ENCODE peak calls at places on chromosomes 16 and 17, in ten cellular contexts. I is CD8-positive, alpha-beta T cell; K is CD4-positive, CD25-positive, alpha-beta regulatory T cell; D is body of pancreas; S is trophoblast cell; A is kidney epithelial cell; P is colonic mucosa; O is K562; E is AG04450; V is H7. N is an unnamed sample.

GRCh38 chr16:54282202-54282922 is 4.2 kb downstream of the IRX3 start:
- DNase-seq in E (no peak), K (no peak), I (no peak), O (peak), D (peak), S (no peak), V (peak), A (no peak), P (peak), N (no peak)

GRCh38 chr16:48862087-48862532 is 252.1 kb upstream of the N4BP1 start:
- DNase-seq in E (peak), K (no peak), P (peak), O (no peak), A (peak), I (no peak), V (peak), S (peak), D (no peak), N (peak)

GRCh38 chr17:53150101-53150698 is 672.5 kb upstream of the KIF2B start:
- DNase-seq in V (peak), A (no peak), E (no peak), I (no peak), O (no peak), D (no peak), S (no peak), K (no peak), P (no peak), N (no peak)

GRCh38 chr17:44792276-44792675 is 33.5 kb downstream of the ADAM11 start:
- DNase-seq in A (no peak), O (no peak), D (no peak), K (no peak), E (peak), P (no peak), S (no peak), V (no peak), I (no peak), N (no peak)

GRCh38 chr16:8863594-8864424 is 5.0 kb downstream of the CARHSP1 start:
- DNase-seq in D (peak), V (peak), A (no peak), I (no peak), E (no peak), S (no peak), P (peak), K (no peak), O (peak), N (no peak)

GRCh38 chr16:89297156-89297869 is 79.8 kb downstream of the ZNF778 start:
- DNase-seq in D (no peak), I (no peak), E (no peak), S (no peak), A (no peak), P (no peak), V (no peak), K (no peak), O (no peak), N (no peak)

GRCh38 chr16:67482260-67482924 is 955 bp downstream of the AGRP start:
- DNase-seq in V (no peak), O (no peak), P (peak), E (no peak), I (no peak), A (no peak), D (no peak), S (no peak), K (no peak), N (no peak)

GRCh38 chr16:69195371-69196029 is 8.5 kb downstream of the SNTB2 start:
- DNase-seq in K (no peak), V (no peak), I (no peak), D (no peak), S (no peak), A (no peak), P (peak), O (no peak), E (no peak), N (no peak)

GRCh38 chr17:80931421-80932265 is 60.0 kb upstream of the CHMP6 start:
- DNase-seq in A (peak), V (peak), P (no peak), E (peak), O (no peak), K (no peak), D (no peak), I (no peak), S (peak), N (no peak)

GRCh38 chr16:19757762-19758595 is 39.9 kb downstream of the IQCK start:
- DNase-seq in O (no peak), E (no peak), P (no peak), D (no peak), S (no peak), K (no peak), V (no peak), A (no peak), I (no peak), N (no peak)

GRCh38 chr17:10618202-10618635 is 38.9 kb downstream of the MYH3 start:
- DNase-seq in S (peak), D (peak), K (peak), V (peak), O (peak), P (peak), I (peak), A (no peak), E (peak), N (no peak)

GRCh38 chr17:43030137-43030767 is 5.2 kb downstream of the RND2 start:
- DNase-seq in A (no peak), V (peak), K (no peak), P (no peak), I (no peak), O (no peak), S (no peak), E (no peak), D (no peak), N (no peak)

GRCh38 chr17:43031666-43032065 is 6.6 kb downstream of the RND2 start:
- DNase-seq in S (no peak), I (no peak), O (no peak), P (no peak), D (no peak), V (peak), A (no peak), E (no peak), K (no peak), N (no peak)

GRCh38 chr17:43039646-43040045 is 14.6 kb downstream of the RND2 start:
- DNase-seq in A (no peak), V (no peak), P (no peak), E (no peak), S (no peak), I (no peak), O (no peak), D (no peak), K (no peak), N (no peak)

GRCh38 chr17:43034623-43035293 is 9.7 kb downstream of the RND2 start:
- DNase-seq in E (no peak), V (peak), S (no peak), I (no peak), P (no peak), K (no peak), A (no peak), O (no peak), D (no peak), N (no peak)

GRCh38 chr17:43033947-43034622 is 9.1 kb downstream of the RND2 start:
- DNase-seq in V (peak), O (no peak), A (no peak), S (no peak), D (no peak), K (no peak), E (no peak), I (no peak), P (no peak), N (no peak)
- H3K4me3 ChIP-seq in V (no peak), O (no peak), A (no peak), S (no peak), D (no peak), K (no peak), E (no peak), I (no peak), P (no peak), N (no peak)

DNA sequence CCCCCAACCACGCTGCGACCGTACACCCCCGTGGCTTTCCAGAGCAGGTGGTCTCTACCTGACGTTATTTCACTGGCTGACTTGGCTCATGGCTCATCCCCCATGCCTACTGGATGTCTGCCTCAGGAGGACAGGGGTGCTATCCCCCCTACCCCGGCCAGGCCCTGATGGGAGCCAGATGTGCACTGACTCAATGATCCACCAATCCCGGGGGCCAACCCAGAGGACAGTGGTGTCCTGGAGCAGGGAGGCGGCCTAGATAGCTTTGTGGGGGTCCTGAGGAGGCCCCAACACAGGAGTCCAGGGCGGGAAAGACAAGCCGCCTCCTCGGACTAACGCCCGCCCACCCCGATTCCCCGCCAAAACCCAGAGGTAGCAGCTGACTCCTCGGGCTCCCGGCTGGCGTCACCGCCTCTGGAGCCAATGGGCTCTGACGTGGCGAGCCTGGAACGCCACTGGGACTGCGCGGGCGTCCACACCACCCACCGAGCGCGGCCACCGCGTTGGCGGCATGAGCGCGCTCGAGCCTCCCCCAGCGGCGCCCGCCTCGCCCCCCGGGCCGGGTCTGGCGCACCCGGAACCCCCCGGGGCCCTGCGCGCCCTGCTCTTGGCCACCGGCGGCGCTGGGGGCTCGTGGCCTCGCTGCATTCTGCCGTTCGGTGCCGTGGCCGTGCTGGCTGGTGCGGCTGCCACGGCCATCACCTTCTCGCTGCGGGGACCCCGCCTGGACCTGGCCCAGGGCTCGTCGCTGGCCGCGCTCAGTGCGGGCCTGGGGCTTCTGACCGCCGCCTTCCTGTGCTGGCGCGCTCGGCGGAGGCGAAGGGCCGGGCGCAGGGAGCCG is 3.6 kb upstream of the NTN3 start:
- DNase-seq in E (no peak), D (peak), S (no peak), A (no peak), O (no peak), I (no peak), V (peak), K (no peak), P (peak), N (peak)
- H3K4me3 ChIP-seq in E (peak), D (no peak), S (peak), A (peak), O (no peak), I (no peak), V (peak), K (no peak), P (peak), N (peak)

DNA sequence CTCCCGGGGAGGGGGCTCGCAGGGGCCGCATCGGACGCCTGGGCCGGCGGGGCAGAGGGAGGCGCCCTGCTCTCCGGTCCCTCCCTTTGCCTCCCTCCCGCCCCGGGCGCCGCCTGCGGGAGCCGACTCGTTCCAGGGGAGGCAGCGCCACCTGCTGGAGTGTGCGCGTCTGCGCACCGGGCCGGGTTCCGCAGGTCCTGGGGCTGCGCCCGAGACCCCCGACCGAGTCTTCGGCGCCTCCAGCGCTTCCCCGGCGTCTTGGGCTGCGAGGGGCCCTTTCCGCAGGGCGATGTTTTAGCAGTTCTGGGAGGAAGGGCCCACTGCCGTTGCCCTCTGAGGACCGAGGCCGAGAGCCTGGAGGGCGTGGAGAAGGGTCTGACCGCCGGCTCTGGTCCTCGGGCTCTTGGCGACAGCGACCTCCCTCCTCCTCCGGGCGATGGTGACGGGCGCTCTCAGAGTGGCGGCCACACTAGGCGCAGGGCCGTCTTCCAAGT is 106.3 kb downstream of the SEC14L1 start:
- DNase-seq in A (no peak), S (peak), O (peak), E (peak), D (peak), P (peak), K (peak), I (peak), V (peak), N (no peak)
- H3K4me3 ChIP-seq in A (peak), S (peak), O (peak), E (peak), D (peak), P (peak), K (no peak), I (peak), V (peak), N (peak)

GRCh38 chr17:20184191-20184590 is 175.0 kb downstream of the SPECC1 start:
- DNase-seq in P (no peak), D (no peak), S (no peak), I (no peak), V (no peak), A (no peak), O (no peak), E (no peak), K (no peak), N (no peak)

GRCh38 chr17:20189322-20189721 is 180.2 kb downstream of the SPECC1 start:
- DNase-seq in O (peak), V (no peak), A (no peak), E (no peak), P (no peak), K (no peak), S (no peak), D (no peak), I (no peak), N (peak)

GRCh38 chr17:20189979-20190378 is 180.8 kb downstream of the SPECC1 start:
- DNase-seq in D (no peak), S (no peak), K (no peak), V (no peak), O (peak), E (no peak), A (no peak), I (no peak), P (peak), N (no peak)

GRCh38 chr17:20184977-20185619 is 175.9 kb downstream of the SPECC1 start:
- DNase-seq in A (no peak), D (no peak), S (no peak), V (no peak), O (peak), P (no peak), I (no peak), K (no peak), E (no peak), N (no peak)

GRCh38 chr17:20187049-20187448 is 177.9 kb downstream of the SPECC1 start:
- DNase-seq in A (no peak), P (no peak), V (no peak), E (no peak), S (no peak), O (no peak), K (no peak), I (no peak), D (no peak), N (no peak)
- H3K4me3 ChIP-seq in A (no peak), P (no peak), V (no peak), E (no peak), S (no peak), O (no peak), K (no peak), I (no peak), D (no peak), N (no peak)

GRCh38 chr16:53213542-53213941 is 158.8 kb downstream of the CHD9 start:
- DNase-seq in A (no peak), K (no peak), I (no peak), O (no peak), S (no peak), V (no peak), D (no peak), P (no peak), E (no peak), N (no peak)

GRCh38 chr16:53211253-53211652 is 156.5 kb downstream of the CHD9 start:
- DNase-seq in P (no peak), I (no peak), E (no peak), D (no peak), S (no peak), K (no peak), V (no peak), A (no peak), O (no peak), N (no peak)

GRCh38 chr16:53207810-53208752 is 153.3 kb downstream of the CHD9 start:
- DNase-seq in V (peak), K (peak), D (peak), S (peak), A (peak), E (peak), I (no peak), O (peak), P (peak), N (peak)

GRCh38 chr16:53212899-53213235 is 158.1 kb downstream of the CHD9 start:
- DNase-seq in O (no peak), A (no peak), E (no peak), K (no peak), I (no peak), V (no peak), P (no peak), D (no peak), S (no peak), N (no peak)

GRCh38 chr16:53209489-53209888 is 154.7 kb downstream of the CHD9 start:
- DNase-seq in O (no peak), V (no peak), D (no peak), P (no peak), E (no peak), I (no peak), A (no peak), S (no peak), K (no peak), N (no peak)
- H3K4me3 ChIP-seq in O (peak), V (peak), D (no peak), P (peak), E (peak), I (no peak), A (peak), S (no peak), K (no peak), N (peak)

GRCh38 chr16:1903845-1904820 is 14.1 kb downstream of the HS3ST6 start:
- DNase-seq in P (no peak), E (no peak), V (peak), O (no peak), K (no peak), S (no peak), A (no peak), I (no peak), D (no peak), N (no peak)

GRCh38 chr16:1908081-1908633 is 10.1 kb downstream of the HS3ST6 start:
- DNase-seq in O (no peak), K (no peak), I (no peak), P (no peak), D (no peak), E (no peak), A (no peak), V (peak), S (no peak), N (no peak)

GRCh38 chr16:1906846-1907165 is 11.4 kb downstream of the HS3ST6 start:
- DNase-seq in S (no peak), D (no peak), I (no peak), O (no peak), A (no peak), P (no peak), K (no peak), V (peak), E (no peak), N (no peak)

GRCh38 chr16:1907226-1907849 is 10.9 kb downstream of the HS3ST6 start:
- DNase-seq in D (no peak), K (no peak), O (no peak), S (no peak), A (no peak), E (no peak), V (peak), I (no peak), P (no peak), N (no peak)

DNA sequence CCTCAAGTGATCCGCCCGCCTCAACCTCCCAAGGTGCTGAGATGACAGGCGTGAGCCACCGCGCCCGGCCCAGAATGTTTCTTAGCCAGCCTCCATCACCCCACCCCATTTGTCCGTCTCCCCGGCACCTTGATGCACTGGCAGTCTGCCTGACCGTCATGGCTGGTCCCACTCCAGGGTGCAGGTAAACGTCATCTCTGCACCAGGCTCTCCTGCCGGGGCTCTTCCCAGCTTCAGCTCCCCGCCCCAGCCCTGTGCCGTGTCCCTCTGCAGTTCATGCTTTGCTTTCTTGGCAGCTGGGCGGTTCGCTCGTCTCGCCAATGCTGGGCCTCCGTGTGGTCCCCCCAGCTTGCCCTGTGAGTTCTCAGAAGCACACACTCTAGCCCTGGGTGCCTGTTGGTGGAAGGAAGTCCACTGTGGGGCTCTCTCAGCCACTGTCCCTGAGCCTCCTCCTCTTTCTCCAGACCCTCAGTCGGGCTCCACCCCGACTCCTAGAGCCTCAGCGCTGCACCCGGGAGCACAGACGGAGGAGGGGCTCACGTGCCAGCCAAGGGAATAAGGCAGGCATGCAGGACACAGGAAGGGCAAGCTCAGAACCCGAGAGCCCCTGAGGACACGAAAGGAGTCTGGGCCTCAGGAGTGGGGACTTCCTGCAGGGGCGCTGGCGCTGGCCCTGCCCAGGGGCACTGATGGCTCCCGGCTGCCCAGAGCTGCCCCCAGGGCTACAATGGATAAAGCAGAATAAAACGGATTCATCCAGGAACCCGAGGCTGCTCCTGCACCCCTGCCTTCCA is 12.0 kb downstream of the HS3ST6 start:
- DNase-seq in K (no peak), S (no peak), P (no peak), E (no peak), V (peak), I (no peak), D (no peak), O (no peak), A (no peak), N (no peak)
- H3K4me3 ChIP-seq in K (no peak), S (no peak), P (no peak), E (no peak), V (no peak), I (no peak), D (no peak), O (no peak), A (no peak), N (no peak)

DNA sequence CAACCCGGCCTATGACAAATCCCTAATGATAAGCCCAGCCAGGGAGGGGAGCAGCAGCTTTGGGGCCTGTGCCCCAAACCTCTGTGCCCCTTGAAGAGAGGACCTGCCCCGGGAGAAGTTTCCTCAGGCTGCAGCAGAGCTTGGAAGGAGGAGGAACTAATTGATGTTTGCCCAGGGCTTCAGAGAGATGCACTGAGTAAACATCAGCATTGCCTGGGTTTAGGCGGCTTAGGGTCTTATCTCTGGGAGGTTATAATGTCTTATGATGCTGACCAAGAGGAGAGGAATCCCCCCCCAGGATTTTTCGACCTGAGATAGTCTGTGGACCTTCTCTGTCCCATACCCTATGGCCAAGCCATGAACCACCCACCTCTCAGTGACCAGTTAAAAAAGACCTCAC is 148.7 kb upstream of the SDK2 start:
- DNase-seq in K (no peak), S (no peak), I (no peak), E (no peak), O (no peak), P (no peak), A (no peak), V (no peak), D (no peak), N (no peak)
- H3K4me3 ChIP-seq in K (no peak), S (no peak), I (no peak), E (no peak), O (no peak), P (no peak), A (no peak), V (no peak), D (no peak), N (no peak)

N was measured in skeletal muscle cell.